ENCODE peak calls at places on chromosomes 12 and 14, in eight cellular contexts. One of them, this sample, is unnamed.

GRCh38 chr14:31749275-31749674 is 188.1 kb downstream of the NUBPL start:
- DNase-seq in Right ventricle myocardium superior: no peak
- DNase-seq in CD4-positive, alpha-beta T cell: no peak
- DNase-seq in fibroblast of pulmonary artery: no peak
- DNase-seq in dorsolateral prefrontal cortex: no peak
- DNase-seq in NCI-H345: no peak
- DNase-seq in HEK293T: no peak
- DNase-seq in H4: no peak
- DNase-seq in this sample: no peak

GRCh38 chr12:17489452-17489851 is 600.5 kb downstream of the RERGL start:
- DNase-seq in CD4-positive, alpha-beta T cell: no peak
- DNase-seq in Right ventricle myocardium superior: no peak
- DNase-seq in HEK293T: no peak
- DNase-seq in NCI-H345: no peak
- DNase-seq in fibroblast of pulmonary artery: no peak
- DNase-seq in H4: no peak
- DNase-seq in dorsolateral prefrontal cortex: no peak
- DNase-seq in this sample: no peak

GRCh38 chr14:72706485-72706884 is 187.4 kb downstream of the DPF3 start:
- DNase-seq in H4: no peak
- DNase-seq in fibroblast of pulmonary artery: no peak
- DNase-seq in CD4-positive, alpha-beta T cell: no peak
- DNase-seq in HEK293T: no peak
- DNase-seq in dorsolateral prefrontal cortex: no peak
- DNase-seq in Right ventricle myocardium superior: no peak
- DNase-seq in NCI-H345: no peak
- DNase-seq in this sample: no peak

GRCh38 chr14:51539571-51540037 is 112.1 kb upstream of the FRMD6 start:
- DNase-seq in HEK293T: no peak
- DNase-seq in H4: peak; percentile 61
- DNase-seq in dorsolateral prefrontal cortex: no peak
- DNase-seq in NCI-H345: no peak
- DNase-seq in Right ventricle myocardium superior: no peak
- DNase-seq in fibroblast of pulmonary artery: peak; percentile 85
- DNase-seq in CD4-positive, alpha-beta T cell: no peak
- DNase-seq in this sample: no peak

GRCh38 chr12:122371475-122372045 is 50.9 kb downstream of the CLIP1 start:
- DNase-seq in NCI-H345: no peak
- DNase-seq in fibroblast of pulmonary artery: no peak
- DNase-seq in CD4-positive, alpha-beta T cell: no peak
- DNase-seq in HEK293T: no peak
- DNase-seq in dorsolateral prefrontal cortex: no peak
- DNase-seq in Right ventricle myocardium superior: no peak
- DNase-seq in H4: no peak
- DNase-seq in this sample: no peak

GRCh38 chr14:89617142-89617460 is 200.1 kb upstream of the FOXN3 start:
- DNase-seq in HEK293T: no peak
- DNase-seq in CD4-positive, alpha-beta T cell: no peak
- DNase-seq in Right ventricle myocardium superior: no peak
- DNase-seq in dorsolateral prefrontal cortex: no peak
- DNase-seq in H4: no peak
- DNase-seq in NCI-H345: no peak
- DNase-seq in fibroblast of pulmonary artery: no peak
- DNase-seq in this sample: no peak

GRCh38 chr14:36451346-36452065 is 68.5 kb downstream of the NKX2-1 start:
- DNase-seq in fibroblast of pulmonary artery: no peak
- DNase-seq in NCI-H345: peak; percentile 22
- DNase-seq in CD4-positive, alpha-beta T cell: no peak
- DNase-seq in H4: no peak
- DNase-seq in dorsolateral prefrontal cortex: no peak
- DNase-seq in Right ventricle myocardium superior: no peak
- DNase-seq in HEK293T: no peak
- DNase-seq in this sample: no peak

GRCh38 chr14:102796661-102797190 is 19.5 kb downstream of the TRAF3 start:
- DNase-seq in fibroblast of pulmonary artery: no peak
- DNase-seq in dorsolateral prefrontal cortex: no peak
- DNase-seq in HEK293T: no peak
- DNase-seq in NCI-H345: no peak
- DNase-seq in CD4-positive, alpha-beta T cell: no peak
- DNase-seq in H4: no peak
- DNase-seq in Right ventricle myocardium superior: no peak
- DNase-seq in this sample: no peak

GRCh38 chr12:62703011-62703380 is 232.0 kb downstream of the PPM1H start:
- DNase-seq in HEK293T: no peak
- DNase-seq in dorsolateral prefrontal cortex: no peak
- DNase-seq in NCI-H345: no peak
- DNase-seq in fibroblast of pulmonary artery: no peak
- DNase-seq in H4: peak; percentile 65
- DNase-seq in CD4-positive, alpha-beta T cell: no peak
- DNase-seq in Right ventricle myocardium superior: no peak
- DNase-seq in this sample: no peak

GRCh38 chr12:127245437-127245836 is 1021.5 kb upstream of the TMEM132C start:
- DNase-seq in CD4-positive, alpha-beta T cell: no peak
- DNase-seq in H4: no peak
- DNase-seq in dorsolateral prefrontal cortex: no peak
- DNase-seq in HEK293T: no peak
- DNase-seq in Right ventricle myocardium superior: no peak
- DNase-seq in fibroblast of pulmonary artery: peak; percentile 41
- DNase-seq in NCI-H345: no peak
- DNase-seq in this sample: no peak

GRCh38 chr14:21748869-21749303 is 75.3 kb upstream of the OR4E1 start:
- DNase-seq in HEK293T: peak; percentile 65
- DNase-seq in Right ventricle myocardium superior: no peak
- DNase-seq in CD4-positive, alpha-beta T cell: peak; percentile 56
- DNase-seq in fibroblast of pulmonary artery: peak; percentile 56
- DNase-seq in H4: peak; percentile 39
- DNase-seq in dorsolateral prefrontal cortex: no peak
- DNase-seq in NCI-H345: peak; percentile 46
- DNase-seq in this sample: no peak

This sample was measured in Right ventricle myocardium inferior.